ENCODE peak calls at places on chromosomes 12 and 14, in seven cellular contexts. O, N, Q, H, B, J and P are unnamed samples.

GRCh38 chr12:1932264-1932777 is 13.9 kb upstream of the CACNA2D4 start:
- DNase-seq in N (no peak), H (no peak), O (no peak), B (no peak), J (no peak), Q (no peak), P (peak)

GRCh38 chr14:51304428-51304827 is 64.4 kb downstream of the TMX1 start:
- DNase-seq in N (no peak), H (peak), J (peak), B (no peak), Q (no peak), O (peak), P (no peak)

GRCh38 chr14:22699801-22700564 is 55.8 kb upstream of the OR6J1 start:
- DNase-seq in O (no peak), N (no peak), H (no peak), J (peak), Q (no peak), B (no peak), P (no peak)

GRCh38 chr12:34393086-34393820 is 371.0 kb downstream of the ALG10 start:
- DNase-seq in O (peak), H (no peak), J (no peak), B (no peak), Q (no peak), N (no peak), P (peak)

GRCh38 chr12:8078400-8078799 is 3.7 kb upstream of the NECAP1 start:
- DNase-seq in Q (peak), B (no peak), H (peak), N (peak), O (peak), J (peak), P (peak)

GRCh38 chr14:72389200-72389599 is 457.0 kb downstream of the RGS6 start:
- DNase-seq in N (no peak), B (no peak), J (no peak), H (no peak), Q (no peak), O (no peak), P (no peak)

GRCh38 chr14:105021656-105022275 is 883 bp upstream of the CDCA4 start:
- DNase-seq in N (peak), J (peak), O (peak), H (peak), B (peak), Q (peak), P (no peak)

GRCh38 chr12:116492703-116493324 is 66.4 kb upstream of the MAP1LC3B2 start:
- DNase-seq in Q (no peak), B (no peak), J (peak), N (no peak), H (no peak), O (no peak), P (no peak)

GRCh38 chr12:132487311-132487741 is 2.6 kb upstream of the FBRSL1 start:
- DNase-seq in J (no peak), N (no peak), Q (no peak), B (no peak), O (no peak), H (no peak), P (no peak)

GRCh38 chr14:86575141-86575540 is 1045.2 kb downstream of the FLRT2 start:
- DNase-seq in B (no peak), N (no peak), O (no peak), Q (peak), H (no peak), J (no peak), P (no peak)

GRCh38 chr12:111788178-111788654 is 21.5 kb downstream of the ALDH2 start:
- DNase-seq in J (no peak), O (no peak), Q (no peak), H (no peak), B (no peak), N (peak), P (peak)

GRCh38 chr12:94074970-94075695 is 73.2 kb upstream of the PLXNC1 start:
- DNase-seq in B (no peak), H (no peak), N (no peak), O (no peak), J (peak), Q (no peak), P (peak)

GRCh38 chr14:104563191-104563741 is 16.3 kb upstream of the C14orf180 start:
- DNase-seq in Q (no peak), O (no peak), H (no peak), B (no peak), J (no peak), N (no peak), P (no peak)

GRCh38 chr12:54052745-54053624 is 650 bp upstream of the HOXC4 start:
- DNase-seq in Q (peak), J (peak), O (no peak), H (no peak), B (no peak), N (peak), P (peak)

GRCh38 chr14:21612324-21612723 is 22.4 kb downstream of the OR10G2 start:
- DNase-seq in J (no peak), N (no peak), B (no peak), Q (no peak), H (no peak), O (no peak), P (peak)

GRCh38 chr14:70192915-70193314 is 4.2 kb upstream of the SLC8A3 start:
- DNase-seq in H (no peak), B (no peak), Q (peak), J (no peak), N (peak), O (no peak), P (no peak)

GRCh38 chr12:32030676-32031075 is 71.5 kb downstream of the RESF1 start:
- DNase-seq in J (no peak), Q (no peak), H (no peak), O (no peak), N (no peak), B (no peak), P (no peak)